ENCODE peak calls at places on chromosome 12, in four cellular contexts. B is Peyer's patch, Q is astrocyte of the cerebellum, I is epithelial cell of esophagus. C is an unnamed sample.

GRCh38 chr12:622420-622819 is 40.8 kb downstream of the NINJ2 start:
- DNase-seq in B (no peak), Q (no peak), I (peak; percentile 33), C (no peak)

GRCh38 chr12:110841007-110841406 is 5.8 kb upstream of the CCDC63 start:
- DNase-seq in B (no peak), Q (no peak), I (no peak), C (no peak)

GRCh38 chr12:91422811-91423210 is 240.2 kb upstream of the DCN start:
- DNase-seq in B (no peak), Q (no peak), I (no peak), C (no peak)

GRCh38 chr12:129696405-129696804 is 207.4 kb downstream of the TMEM132D start:
- DNase-seq in B (no peak), Q (no peak), I (no peak), C (no peak)

GRCh38 chr12:32455607-32456063 is 56.3 kb downstream of the FGD4 start:
- DNase-seq in B (no peak), Q (peak; percentile 64), I (peak; percentile 75), C (peak; percentile 56)

GRCh38 chr12:53071591-53072551 is 7.3 kb downstream of the SPRYD3 start:
- DNase-seq in B (peak; percentile 52), Q (no peak), I (no peak), C (no peak)

GRCh38 chr12:16282978-16283377 is 5.5 kb upstream of the SLC15A5 start:
- DNase-seq in B (no peak), Q (no peak), I (no peak), C (no peak)

GRCh38 chr12:3463927-3464326 is 27.1 kb upstream of the PRMT8 start:
- DNase-seq in B (no peak), Q (no peak), I (peak; percentile 24), C (no peak)

GRCh38 chr12:47377414-47378221 is 297.9 kb upstream of the AMIGO2 start:
- DNase-seq in B (peak; percentile 53), Q (peak; percentile 97), I (peak; percentile 86), C (peak; percentile 81)

GRCh38 chr12:27868165-27868564 is 88.1 kb upstream of the MANSC4 start:
- DNase-seq in B (no peak), Q (peak; percentile 87), I (peak; percentile 23), C (peak; percentile 79)

GRCh38 chr12:19456176-19456575 is 16.9 kb downstream of the AEBP2 start:
- DNase-seq in B (no peak), Q (no peak), I (no peak), C (no peak)

GRCh38 chr12:95582230-95583058 is 31.2 kb upstream of the USP44 start:
- DNase-seq in B (no peak), Q (peak; percentile 51), I (peak; percentile 44), C (no peak)

GRCh38 chr12:100128509-100128908 is 14.2 kb downstream of the BLTP3B start:
- DNase-seq in B (no peak), Q (no peak), I (peak; percentile 69), C (no peak)

GRCh38 chr12:111904438-111904837 is 62.4 kb downstream of the MAPKAPK5 start:
- DNase-seq in B (no peak), Q (no peak), I (no peak), C (no peak)

GRCh38 chr12:110565919-110566871 is 16.9 kb downstream of the PPTC7 start:
- DNase-seq in B (no peak), Q (no peak), I (peak; percentile 95), C (no peak)

GRCh38 chr12:38850463-38850862 is 54.9 kb downstream of the CPNE8 start:
- DNase-seq in B (no peak), Q (no peak), I (no peak), C (no peak)

GRCh38 chr12:28814246-28814645 is 334.8 kb upstream of the FAR2 start:
- DNase-seq in B (no peak), Q (no peak), I (peak; percentile 82), C (no peak)

GRCh38 chr12:22047495-22047894 is 1.5 kb downstream of the CMAS start:
- DNase-seq in B (no peak), Q (no peak), I (no peak), C (no peak)
- H3K4me3 ChIP-seq in B (peak overlapping the region; percentile 99), Q (no peak overlapping the region), I (peak overlapping the region; percentile 85), C (no peak overlapping the region)

GRCh38 chr12:25557830-25558436 is 4.8 kb upstream of the LMNTD1 start:
- DNase-seq in B (no peak), Q (peak; percentile 33), I (peak; percentile 70), C (peak; percentile 10)
- TF ChIP-seq CTCF in B (no peak), Q (peak; percentile 13), I (peak; percentile 47), C (peak; percentile 62)

GRCh38 chr12:5479761-5480160 is 47.9 kb downstream of the NTF3 start:
- DNase-seq in B (no peak), Q (no peak), I (no peak), C (no peak)

GRCh38 chr12:5480218-5480952 is 48.5 kb downstream of the NTF3 start:
- DNase-seq in B (no peak), Q (no peak), I (no peak), C (no peak)

GRCh38 chr12:5480953-5481300 is 49.0 kb downstream of the NTF3 start:
- DNase-seq in B (no peak), Q (no peak), I (no peak), C (no peak)

GRCh38 chr12:5476356-5476755 is 44.4 kb downstream of the NTF3 start:
- DNase-seq in B (no peak), Q (no peak), I (no peak), C (no peak)

DNA sequence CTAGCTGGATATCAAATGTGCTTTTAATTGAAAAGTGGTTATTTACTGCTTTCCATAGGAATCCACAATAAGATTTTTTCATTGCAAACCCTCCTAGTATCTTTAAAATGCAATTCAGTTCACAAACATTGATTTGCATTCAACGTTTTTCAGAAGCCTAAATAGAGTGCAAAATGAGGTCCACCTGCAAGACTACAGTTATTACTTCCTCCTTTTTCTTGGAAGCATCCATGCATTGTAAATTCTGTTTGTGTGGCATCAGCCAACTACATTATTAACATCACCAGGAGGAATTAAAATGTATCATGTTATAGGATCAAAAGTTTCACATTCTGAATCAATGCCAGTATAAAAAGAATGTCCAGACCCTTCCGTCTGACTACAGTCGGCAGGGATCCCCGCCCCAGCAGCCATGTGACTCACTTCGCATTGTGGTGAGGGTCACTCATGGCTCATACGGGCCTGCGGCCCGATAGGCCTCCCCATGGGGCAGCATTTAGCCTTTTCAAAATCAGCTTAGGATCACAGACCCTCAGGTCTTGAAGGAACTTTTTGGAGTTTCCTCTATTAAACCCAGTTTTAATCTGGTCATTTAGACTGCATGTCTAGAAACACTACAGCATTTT is 46.3 kb downstream of the NTF3 start:
- DNase-seq in B (no peak), Q (no peak), I (no peak), C (no peak)
- H3K4me3 ChIP-seq in B (no peak overlapping the region), Q (no peak overlapping the region), I (no peak overlapping the region), C (no peak overlapping the region)

DNA sequence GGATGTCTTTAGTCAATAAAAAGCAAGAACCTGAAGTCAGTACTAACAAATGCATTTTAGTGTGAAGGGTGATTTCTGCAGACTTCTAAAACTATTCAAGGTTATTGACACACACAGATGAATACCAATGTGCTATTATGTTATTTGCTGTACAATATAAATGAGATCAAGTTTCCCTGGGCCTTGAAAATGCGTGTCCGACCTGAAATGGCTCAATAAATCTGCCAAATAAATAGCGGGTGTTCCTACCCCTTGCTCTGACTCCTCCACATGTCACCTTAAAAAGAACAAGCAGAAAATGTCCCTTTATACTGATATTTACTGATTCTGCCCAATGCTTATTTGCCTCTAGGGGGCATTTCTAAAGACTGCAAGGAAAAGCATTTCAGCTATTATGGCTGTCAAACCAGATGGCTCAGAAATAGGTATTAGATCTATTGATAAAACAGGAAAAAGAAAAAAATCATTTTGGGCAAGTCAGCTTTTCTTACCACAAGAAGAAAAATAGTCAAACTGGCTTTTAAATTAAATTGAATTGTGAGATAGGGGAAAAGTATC is 367.3 kb upstream of the KITLG start:
- DNase-seq in B (no peak), Q (no peak), I (no peak), C (no peak)
- TF ChIP-seq CTCF in B (no peak), Q (peak; percentile 4), I (peak; percentile 3), C (peak; percentile 14)

GRCh38 chr12:25960926-25961325 is 2.4 kb downstream of the RASSF8 start:
- DNase-seq in B (no peak), Q (no peak), I (no peak), C (no peak)
- H3K4me3 ChIP-seq in B (no peak overlapping the region), Q (peak overlapping the region; percentile 77), I (no peak overlapping the region), C (peak overlapping the region; percentile 71)

DNA sequence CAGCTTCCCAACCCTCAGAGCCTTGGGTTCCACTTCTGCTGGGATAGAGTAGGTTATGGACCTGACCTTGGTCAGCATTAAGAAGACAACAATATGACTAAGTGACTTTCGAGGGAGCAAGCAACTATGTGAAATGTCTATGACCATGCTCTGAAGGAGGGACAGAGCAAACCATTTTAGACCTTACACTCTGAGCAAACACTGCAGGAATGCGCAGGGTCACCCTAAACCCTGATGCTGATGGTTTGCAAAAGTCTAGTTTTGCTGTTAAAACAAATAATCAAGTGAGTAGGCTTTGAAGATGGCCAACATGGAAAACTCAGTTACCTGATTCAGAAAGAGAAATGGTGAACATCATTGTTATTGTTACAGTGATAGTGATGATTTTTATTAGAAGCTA is 8.7 kb downstream of the ZCCHC8 start:
- DNase-seq in B (no peak), Q (no peak), I (no peak), C (no peak)
- TF ChIP-seq CTCF in B (no peak), Q (no peak), I (no peak), C (no peak)

DNA sequence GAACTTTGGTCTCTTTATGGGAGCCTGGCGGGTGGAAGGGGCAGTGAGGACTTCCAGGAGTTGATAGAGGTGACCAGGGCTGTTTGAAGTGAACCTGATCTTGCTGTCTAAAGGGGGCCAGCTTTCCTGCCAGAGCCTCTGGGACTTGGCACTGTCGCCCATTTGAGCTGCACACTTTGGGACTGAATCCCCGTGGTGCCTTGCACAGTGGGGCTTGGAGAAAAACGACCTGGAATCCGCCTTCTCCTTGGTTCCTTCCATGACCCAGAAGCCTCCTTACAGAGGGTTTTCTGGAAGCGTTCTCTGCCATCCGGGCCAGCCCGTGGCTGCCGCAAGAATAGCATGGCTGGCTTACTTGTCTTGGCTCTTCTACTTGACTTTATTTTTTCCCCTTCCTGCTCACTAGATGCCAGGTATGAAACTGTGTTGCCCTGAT is 2.0 kb downstream of the RFLNA start:
- DNase-seq in B (peak; percentile 64), Q (no peak), I (no peak), C (no peak)
- H3K4me3 ChIP-seq in B (no peak overlapping the region), Q (peak overlapping the region; percentile 60), I (no peak overlapping the region), C (peak overlapping the region; percentile 46)

GRCh38 chr12:69583203-69583602 is 2.1 kb upstream of the CCT2 start:
- DNase-seq in B (no peak), Q (no peak), I (peak; percentile 38), C (no peak)
- TF ChIP-seq CTCF in B (no peak), Q (no peak), I (peak; percentile 27), C (peak; percentile 19)

C was measured in retinal pigment epithelial cell.